ENCODE peak calls at places on chromosomes 4 and X, in seven cellular contexts. K is fibroblast of pulmonary artery; T is caudate nucleus; G is stimulated activated CD4-positive, alpha-beta T cell treated with anti-CD3 and anti-CD28 coated beads, Interleukin-2, amount 100 ng/mL, for 48 hours; P is fibroblast of the aortic adventitia; Q is dermis blood vessel endothelial cell; Z is NAMALWA. D is an unnamed sample.

GRCh38 chr4:136637071-136637777 is 895.1 kb downstream of the PCDH18 start:
- DNase-seq in P (peak), K (peak), T (no peak), G (no peak), Q (peak), Z (peak), D (peak)

GRCh38 chr4:185219551-185220344 is 10.3 kb downstream of the SNX25 start:
- DNase-seq in P (peak), K (peak), Z (peak), Q (peak), T (no peak), G (no peak), D (peak)

GRCh38 chrX:50893466-50893865 is 17.1 kb upstream of the BMP15 start:
- DNase-seq in K (no peak), T (no peak), P (no peak), Q (no peak), Z (no peak), G (no peak), D (no peak)

GRCh38 chrX:65644621-65645287 is 22.7 kb upstream of the MSN start:
- DNase-seq in K (peak), P (peak), Z (no peak), Q (peak), G (no peak), T (peak), D (no peak)

GRCh38 chr4:39308576-39308975 is 57.6 kb downstream of the RFC1 start:
- DNase-seq in K (no peak), Q (peak), T (no peak), Z (no peak), G (no peak), P (no peak), D (no peak)

GRCh38 chr4:20418865-20419451 is 167.3 kb downstream of the SLIT2 start:
- DNase-seq in T (no peak), G (no peak), Q (peak), Z (peak), K (peak), P (peak), D (peak)

GRCh38 chr4:153643406-153644016 is 40.6 kb upstream of the TLR2 start:
- DNase-seq in K (peak), G (no peak), P (peak), T (no peak), Z (peak), Q (peak), D (peak)

GRCh38 chrX:12441376-12442128 is 303.3 kb downstream of the FRMPD4 start:
- DNase-seq in T (no peak), G (no peak), K (peak), Z (no peak), Q (no peak), P (peak), D (no peak)

GRCh38 chr4:28225689-28226353 is 1365.2 kb downstream of the STIM2 start:
- DNase-seq in Q (no peak), P (peak), K (peak), G (no peak), T (no peak), Z (no peak), D (no peak)

GRCh38 chr4:17493629-17494028 is 18.3 kb downstream of the QDPR start:
- DNase-seq in G (no peak), Q (no peak), Z (no peak), K (no peak), T (no peak), P (no peak), D (no peak)